ENCODE peak calls at places on chromosome 15, in six cellular contexts. One of them, this sample, is unnamed.
A peak's percentile ranks its signal among the peaks of the same experiment; 100 is the strongest.

GRCh38 chr15:51589881-51590570 is 32.5 kb downstream of the DMXL2 start:
- DNase-seq in AG04450: no peak
- DNase-seq in Peyer's patch: no peak
- DNase-seq in mammary epithelial cell: no peak
- DNase-seq in activated CD4-positive, alpha-beta T cell treated with anti-CD3 and anti-CD28 coated beads for 24 hours: no peak
- DNase-seq in NCI-H146: no peak
- DNase-seq in this sample: no peak

GRCh38 chr15:73364070-73364469 is 4.7 kb downstream of the HCN4 start:
- DNase-seq in mammary epithelial cell: no peak
- DNase-seq in Peyer's patch: no peak
- DNase-seq in activated CD4-positive, alpha-beta T cell treated with anti-CD3 and anti-CD28 coated beads for 24 hours: no peak
- DNase-seq in AG04450: no peak
- DNase-seq in NCI-H146: no peak
- DNase-seq in this sample: no peak

GRCh38 chr15:42490246-42490742 is 647 bp downstream of the ZNF106 start:
- DNase-seq in mammary epithelial cell: peak; percentile 25
- DNase-seq in AG04450: no peak
- DNase-seq in Peyer's patch: no peak
- DNase-seq in activated CD4-positive, alpha-beta T cell treated with anti-CD3 and anti-CD28 coated beads for 24 hours: no peak
- DNase-seq in NCI-H146: no peak
- DNase-seq in this sample: no peak

GRCh38 chr15:58793862-58794261 is 22.8 kb downstream of the MINDY2 start:
- DNase-seq in activated CD4-positive, alpha-beta T cell treated with anti-CD3 and anti-CD28 coated beads for 24 hours: no peak
- DNase-seq in Peyer's patch: no peak
- DNase-seq in AG04450: no peak
- DNase-seq in NCI-H146: no peak
- DNase-seq in mammary epithelial cell: peak; percentile 98
- DNase-seq in this sample: no peak

GRCh38 chr15:43998607-43999006 is 171.8 kb downstream of the WDR76 start:
- DNase-seq in Peyer's patch: peak; percentile 52
- DNase-seq in activated CD4-positive, alpha-beta T cell treated with anti-CD3 and anti-CD28 coated beads for 24 hours: no peak
- DNase-seq in AG04450: peak; percentile 29
- DNase-seq in mammary epithelial cell: no peak
- DNase-seq in NCI-H146: peak; percentile 22
- DNase-seq in this sample: no peak

GRCh38 chr15:56292546-56293316 is 49.1 kb upstream of the RFX7 start:
- DNase-seq in activated CD4-positive, alpha-beta T cell treated with anti-CD3 and anti-CD28 coated beads for 24 hours: no peak
- DNase-seq in mammary epithelial cell: no peak
- DNase-seq in AG04450: no peak
- DNase-seq in NCI-H146: no peak
- DNase-seq in Peyer's patch: no peak
- DNase-seq in this sample: no peak

GRCh38 chr15:84992157-84992940 is 10.7 kb downstream of the PDE8A start:
- DNase-seq in mammary epithelial cell: peak; percentile 97
- DNase-seq in NCI-H146: no peak
- DNase-seq in AG04450: peak; percentile 21
- DNase-seq in Peyer's patch: no peak
- DNase-seq in activated CD4-positive, alpha-beta T cell treated with anti-CD3 and anti-CD28 coated beads for 24 hours: peak; percentile 16
- DNase-seq in this sample: no peak

GRCh38 chr15:96076350-96076749 is 254.2 kb upstream of the NR2F2 start:
- DNase-seq in AG04450: no peak
- DNase-seq in activated CD4-positive, alpha-beta T cell treated with anti-CD3 and anti-CD28 coated beads for 24 hours: no peak
- DNase-seq in Peyer's patch: no peak
- DNase-seq in NCI-H146: no peak
- DNase-seq in mammary epithelial cell: no peak
- DNase-seq in this sample: no peak

GRCh38 chr15:51750942-51751686 is at the start of gene TMOD2:
- DNase-seq in NCI-H146: peak; percentile 82
- DNase-seq in Peyer's patch: peak; percentile 78
- DNase-seq in AG04450: no peak
- DNase-seq in activated CD4-positive, alpha-beta T cell treated with anti-CD3 and anti-CD28 coated beads for 24 hours: no peak
- DNase-seq in mammary epithelial cell: peak; percentile 66
- DNase-seq in this sample: no peak

GRCh38 chr15:77874071-77874470 is 203.4 kb downstream of the TBC1D2B start:
- DNase-seq in NCI-H146: no peak
- DNase-seq in Peyer's patch: no peak
- DNase-seq in activated CD4-positive, alpha-beta T cell treated with anti-CD3 and anti-CD28 coated beads for 24 hours: no peak
- DNase-seq in AG04450: no peak
- DNase-seq in mammary epithelial cell: no peak
- DNase-seq in this sample: no peak

GRCh38 chr15:65100427-65100826 is 14.6 kb downstream of the UBAP1L start:
- DNase-seq in NCI-H146: no peak
- DNase-seq in activated CD4-positive, alpha-beta T cell treated with anti-CD3 and anti-CD28 coated beads for 24 hours: no peak
- DNase-seq in AG04450: no peak
- DNase-seq in mammary epithelial cell: no peak
- DNase-seq in Peyer's patch: no peak
- DNase-seq in this sample: no peak

GRCh38 chr15:38844683-38845195 is 280.1 kb upstream of the RASGRP1 start:
- DNase-seq in NCI-H146: no peak
- DNase-seq in mammary epithelial cell: no peak
- DNase-seq in activated CD4-positive, alpha-beta T cell treated with anti-CD3 and anti-CD28 coated beads for 24 hours: no peak
- DNase-seq in Peyer's patch: no peak
- DNase-seq in AG04450: no peak
- DNase-seq in this sample: no peak

GRCh38 chr15:25422021-25422420 is 16.8 kb downstream of the UBE3A start:
- DNase-seq in mammary epithelial cell: peak; percentile 15
- DNase-seq in AG04450: no peak
- DNase-seq in NCI-H146: no peak
- DNase-seq in Peyer's patch: no peak
- DNase-seq in activated CD4-positive, alpha-beta T cell treated with anti-CD3 and anti-CD28 coated beads for 24 hours: no peak
- DNase-seq in this sample: no peak

GRCh38 chr15:98517051-98517450 is 131.3 kb upstream of the IGF1R start:
- DNase-seq in Peyer's patch: no peak
- DNase-seq in AG04450: no peak
- DNase-seq in mammary epithelial cell: no peak
- DNase-seq in NCI-H146: no peak
- DNase-seq in activated CD4-positive, alpha-beta T cell treated with anti-CD3 and anti-CD28 coated beads for 24 hours: no peak
- DNase-seq in this sample: no peak

GRCh38 chr15:31016446-31016915 is 25.1 kb upstream of the MTMR10 start:
- DNase-seq in activated CD4-positive, alpha-beta T cell treated with anti-CD3 and anti-CD28 coated beads for 24 hours: no peak
- DNase-seq in Peyer's patch: no peak
- DNase-seq in AG04450: no peak
- DNase-seq in mammary epithelial cell: peak; percentile 61
- DNase-seq in NCI-H146: peak; percentile 2
- DNase-seq in this sample: no peak

GRCh38 chr15:29921130-29921601 is 98.9 kb upstream of the TJP1 start:
- DNase-seq in mammary epithelial cell: peak; percentile 71
- DNase-seq in AG04450: no peak
- DNase-seq in NCI-H146: no peak
- DNase-seq in activated CD4-positive, alpha-beta T cell treated with anti-CD3 and anti-CD28 coated beads for 24 hours: no peak
- DNase-seq in Peyer's patch: no peak
- DNase-seq in this sample: no peak

GRCh38 chr15:74776851-74777768 is 4.8 kb upstream of the CSK start:
- DNase-seq in mammary epithelial cell: no peak
- DNase-seq in activated CD4-positive, alpha-beta T cell treated with anti-CD3 and anti-CD28 coated beads for 24 hours: no peak
- DNase-seq in NCI-H146: no peak
- DNase-seq in Peyer's patch: no peak
- DNase-seq in AG04450: no peak
- DNase-seq in this sample: peak; percentile 89

GRCh38 chr15:29072444-29072843 is 186.7 kb downstream of the APBA2 start:
- DNase-seq in Peyer's patch: no peak
- DNase-seq in mammary epithelial cell: no peak
- DNase-seq in AG04450: no peak
- DNase-seq in NCI-H146: no peak
- DNase-seq in activated CD4-positive, alpha-beta T cell treated with anti-CD3 and anti-CD28 coated beads for 24 hours: no peak
- DNase-seq in this sample: no peak

GRCh38 chr15:101014276-101014675 is 95.1 kb downstream of the LRRK1 start:
- DNase-seq in NCI-H146: no peak
- DNase-seq in Peyer's patch: no peak
- DNase-seq in activated CD4-positive, alpha-beta T cell treated with anti-CD3 and anti-CD28 coated beads for 24 hours: no peak
- DNase-seq in mammary epithelial cell: no peak
- DNase-seq in AG04450: no peak
- DNase-seq in this sample: peak; percentile 16

GRCh38 chr15:100140527-100141303 is 201.1 kb downstream of the ADAMTS17 start:
- DNase-seq in mammary epithelial cell: no peak
- DNase-seq in activated CD4-positive, alpha-beta T cell treated with anti-CD3 and anti-CD28 coated beads for 24 hours: no peak
- DNase-seq in Peyer's patch: no peak
- DNase-seq in NCI-H146: no peak
- DNase-seq in AG04450: no peak
- DNase-seq in this sample: no peak

GRCh38 chr15:64105113-64105704 is 9.4 kb downstream of the SNX1 start:
- DNase-seq in AG04450: no peak
- DNase-seq in mammary epithelial cell: no peak
- DNase-seq in activated CD4-positive, alpha-beta T cell treated with anti-CD3 and anti-CD28 coated beads for 24 hours: no peak
- DNase-seq in NCI-H146: no peak
- DNase-seq in Peyer's patch: no peak
- DNase-seq in this sample: no peak

GRCh38 chr15:90001062-90001682 is at the start of gene ZNF710:
- DNase-seq in activated CD4-positive, alpha-beta T cell treated with anti-CD3 and anti-CD28 coated beads for 24 hours: no peak
- DNase-seq in NCI-H146: peak; percentile 53
- DNase-seq in AG04450: no peak
- DNase-seq in Peyer's patch: peak; percentile 64
- DNase-seq in mammary epithelial cell: peak; percentile 56
- DNase-seq in this sample: no peak

GRCh38 chr15:75811616-75812015 is 31.6 kb upstream of the UBE2Q2 start:
- DNase-seq in activated CD4-positive, alpha-beta T cell treated with anti-CD3 and anti-CD28 coated beads for 24 hours: no peak
- DNase-seq in Peyer's patch: no peak
- DNase-seq in AG04450: no peak
- DNase-seq in NCI-H146: no peak
- DNase-seq in mammary epithelial cell: no peak
- DNase-seq in this sample: no peak

GRCh38 chr15:27433604-27434003 is 462.6 kb downstream of the GABRG3 start:
- DNase-seq in activated CD4-positive, alpha-beta T cell treated with anti-CD3 and anti-CD28 coated beads for 24 hours: no peak
- DNase-seq in NCI-H146: no peak
- DNase-seq in AG04450: no peak
- DNase-seq in Peyer's patch: no peak
- DNase-seq in mammary epithelial cell: no peak
- DNase-seq in this sample: no peak

GRCh38 chr15:101013769-101014223 is 94.6 kb downstream of the LRRK1 start:
- DNase-seq in AG04450: no peak
- DNase-seq in NCI-H146: no peak
- DNase-seq in mammary epithelial cell: no peak
- DNase-seq in Peyer's patch: no peak
- DNase-seq in activated CD4-positive, alpha-beta T cell treated with anti-CD3 and anti-CD28 coated beads for 24 hours: no peak
- DNase-seq in this sample: peak; percentile 57

GRCh38 chr15:28080386-28080785 is 18.7 kb downstream of the OCA2 start:
- DNase-seq in NCI-H146: peak; percentile 35
- DNase-seq in mammary epithelial cell: no peak
- DNase-seq in Peyer's patch: no peak
- DNase-seq in activated CD4-positive, alpha-beta T cell treated with anti-CD3 and anti-CD28 coated beads for 24 hours: no peak
- DNase-seq in AG04450: no peak
- DNase-seq in this sample: no peak

GRCh38 chr15:31934821-31935220 is 95.5 kb upstream of the CHRNA7 start:
- DNase-seq in activated CD4-positive, alpha-beta T cell treated with anti-CD3 and anti-CD28 coated beads for 24 hours: no peak
- DNase-seq in mammary epithelial cell: no peak
- DNase-seq in AG04450: no peak
- DNase-seq in NCI-H146: no peak
- DNase-seq in Peyer's patch: no peak
- DNase-seq in this sample: no peak

GRCh38 chr15:27234593-27234992 is 263.6 kb downstream of the GABRG3 start:
- DNase-seq in NCI-H146: no peak
- DNase-seq in Peyer's patch: no peak
- DNase-seq in activated CD4-positive, alpha-beta T cell treated with anti-CD3 and anti-CD28 coated beads for 24 hours: no peak
- DNase-seq in mammary epithelial cell: no peak
- DNase-seq in AG04450: no peak
- DNase-seq in this sample: no peak

GRCh38 chr15:59292393-59292792 is 80.3 kb downstream of the MYO1E start:
- DNase-seq in AG04450: no peak
- DNase-seq in Peyer's patch: no peak
- DNase-seq in mammary epithelial cell: peak; percentile 83
- DNase-seq in NCI-H146: no peak
- DNase-seq in activated CD4-positive, alpha-beta T cell treated with anti-CD3 and anti-CD28 coated beads for 24 hours: no peak
- DNase-seq in this sample: no peak

GRCh38 chr15:36585774-36586173 is 6.3 kb downstream of the CDIN1 start:
- DNase-seq in NCI-H146: no peak
- DNase-seq in activated CD4-positive, alpha-beta T cell treated with anti-CD3 and anti-CD28 coated beads for 24 hours: no peak
- DNase-seq in mammary epithelial cell: peak; percentile 87
- DNase-seq in Peyer's patch: no peak
- DNase-seq in AG04450: no peak
- DNase-seq in this sample: no peak

GRCh38 chr15:60889006-60889405 is 340.1 kb downstream of the RORA start:
- DNase-seq in AG04450: no peak
- DNase-seq in mammary epithelial cell: no peak
- DNase-seq in Peyer's patch: no peak
- DNase-seq in NCI-H146: no peak
- DNase-seq in activated CD4-positive, alpha-beta T cell treated with anti-CD3 and anti-CD28 coated beads for 24 hours: no peak
- DNase-seq in this sample: no peak

GRCh38 chr15:74828835-74829234 is 2.4 kb downstream of the CPLX3 start:
- DNase-seq in AG04450: no peak
- DNase-seq in NCI-H146: no peak
- DNase-seq in Peyer's patch: no peak
- DNase-seq in activated CD4-positive, alpha-beta T cell treated with anti-CD3 and anti-CD28 coated beads for 24 hours: no peak
- DNase-seq in mammary epithelial cell: no peak
- DNase-seq in this sample: no peak

GRCh38 chr15:89971592-89971997 is 29.5 kb upstream of the ZNF710 start:
- DNase-seq in AG04450: no peak
- DNase-seq in Peyer's patch: peak; percentile 85
- DNase-seq in NCI-H146: peak; percentile 41
- DNase-seq in mammary epithelial cell: peak; percentile 39
- DNase-seq in activated CD4-positive, alpha-beta T cell treated with anti-CD3 and anti-CD28 coated beads for 24 hours: peak; percentile 8
- DNase-seq in this sample: no peak

GRCh38 chr15:83582386-83582785 is 71.5 kb upstream of the ADAMTSL3 start:
- DNase-seq in Peyer's patch: no peak
- DNase-seq in mammary epithelial cell: peak; percentile 48
- DNase-seq in activated CD4-positive, alpha-beta T cell treated with anti-CD3 and anti-CD28 coated beads for 24 hours: no peak
- DNase-seq in NCI-H146: no peak
- DNase-seq in AG04450: no peak
- DNase-seq in this sample: no peak

GRCh38 chr15:26325495-26325894 is 447.4 kb downstream of the GABRB3 start:
- DNase-seq in activated CD4-positive, alpha-beta T cell treated with anti-CD3 and anti-CD28 coated beads for 24 hours: no peak
- DNase-seq in AG04450: no peak
- DNase-seq in Peyer's patch: no peak
- DNase-seq in NCI-H146: no peak
- DNase-seq in mammary epithelial cell: no peak
- DNase-seq in this sample: no peak